ENCODE peak calls at places on chromosomes 13 and 19, in ten cellular contexts. U is brain pericyte; L is T-cell; X is activated CD8-positive, alpha-beta T cell treated with anti-CD3 and anti-CD28 coated beads for 36 hours; K is kidney tubule cell; I is H7; Y is G401; V is brain microvascular endothelial cell; H is C1 segment of cervical spinal cord; R is left cardiac atrium. O is an unnamed sample.

GRCh38 chr13:45713106-45713690 is 11.1 kb downstream of the CBY2 start:
- DNase-seq in I (peak), R (no peak), Y (no peak), K (no peak), U (no peak), L (no peak), H (no peak), V (no peak), X (no peak), O (no peak)

GRCh38 chr19:49335071-49335783 is at the start of gene CD37:
- DNase-seq in X (peak), K (no peak), H (no peak), I (peak), Y (no peak), R (no peak), U (no peak), V (no peak), L (peak), O (peak)

GRCh38 chr19:35609881-35610353 is 2.6 kb upstream of the HAUS5 start:
- DNase-seq in H (no peak), Y (no peak), U (no peak), X (peak), V (no peak), K (no peak), L (no peak), R (no peak), I (no peak), O (no peak)

GRCh38 chr19:48815870-48816501 is 5.2 kb upstream of the BCAT2 start:
- DNase-seq in K (peak), X (peak), U (no peak), Y (no peak), I (no peak), R (no peak), L (no peak), V (no peak), H (no peak), O (peak)

GRCh38 chr13:73715910-73716257 is 418.3 kb downstream of the KLF12 start:
- DNase-seq in V (no peak), R (no peak), K (peak), H (no peak), L (no peak), Y (no peak), U (no peak), I (no peak), X (no peak), O (no peak)

GRCh38 chr13:94073006-94073744 is 406.3 kb downstream of the DCT start:
- DNase-seq in U (no peak), H (no peak), K (peak), X (no peak), I (peak), R (no peak), Y (no peak), L (no peak), V (peak), O (no peak)

GRCh38 chr13:109610517-109610916 is 175.9 kb downstream of the IRS2 start:
- DNase-seq in H (no peak), L (peak), I (peak), U (no peak), R (peak), X (peak), V (no peak), K (peak), Y (no peak), O (peak)

GRCh38 chr13:74040200-74040599 is 94.0 kb downstream of the KLF12 start:
- DNase-seq in L (no peak), X (peak), U (no peak), H (no peak), Y (peak), V (peak), R (peak), K (peak), I (peak), O (peak)

GRCh38 chr19:38759590-38760003 is 13.7 kb downstream of the LGALS7 start:
- DNase-seq in U (no peak), K (peak), L (no peak), X (no peak), H (peak), V (no peak), I (no peak), Y (no peak), R (no peak), O (no peak)

GRCh38 chr13:48851707-48852106 is 124.0 kb upstream of the FNDC3A start:
- DNase-seq in U (no peak), X (no peak), V (no peak), Y (no peak), R (no peak), L (no peak), K (no peak), H (no peak), I (no peak), O (no peak)

GRCh38 chr19:35248310-35249145 is at the start of gene LSR:
- DNase-seq in R (peak), Y (peak), H (no peak), I (peak), L (peak), X (peak), K (peak), V (no peak), U (no peak), O (peak)

GRCh38 chr19:10587022-10587838 is at the start of gene AP1M2:
- DNase-seq in U (no peak), V (no peak), X (no peak), Y (no peak), I (peak), H (no peak), K (peak), R (no peak), L (no peak), O (no peak)

GRCh38 chr19:47613165-47614146 is 4.5 kb downstream of the BICRA start:
- DNase-seq in X (no peak), I (peak), V (peak), R (no peak), U (no peak), H (no peak), K (peak), Y (no peak), L (no peak), O (no peak)

GRCh38 chr13:53200498-53201453 is 172.2 kb downstream of the OLFM4 start:
- DNase-seq in R (peak), K (peak), V (no peak), Y (no peak), I (peak), U (no peak), H (no peak), L (no peak), X (peak), O (peak)

GRCh38 chr13:76969488-76970365 is 21.4 kb downstream of the ACOD1 start:
- DNase-seq in U (no peak), V (no peak), I (no peak), R (no peak), X (no peak), Y (no peak), H (no peak), L (no peak), K (peak), O (no peak)

GRCh38 chr19:39802958-39803357 is 24.3 kb downstream of the LEUTX start:
- DNase-seq in U (no peak), R (no peak), V (no peak), L (no peak), I (peak), H (no peak), K (no peak), X (no peak), Y (no peak), O (no peak)

GRCh38 chr19:43372462-43372861 is 19.0 kb downstream of the CD177 start:
- DNase-seq in L (no peak), R (no peak), K (no peak), H (no peak), U (no peak), Y (no peak), V (no peak), I (no peak), X (no peak), O (no peak)

GRCh38 chr19:40592170-40592569 is 9.0 kb upstream of the LTBP4 start:
- DNase-seq in H (no peak), Y (peak), V (peak), U (no peak), K (peak), I (peak), R (no peak), X (no peak), L (no peak), O (no peak)

GRCh38 chr19:33175886-33176669 is 18.1 kb upstream of the LRP3 start:
- DNase-seq in L (no peak), X (peak), Y (no peak), U (no peak), I (peak), K (peak), V (no peak), H (no peak), R (peak), O (peak)

GRCh38 chr13:40233731-40234195 is 432.7 kb downstream of the FOXO1 start:
- DNase-seq in K (no peak), X (no peak), L (no peak), Y (no peak), H (no peak), U (no peak), V (no peak), I (no peak), R (peak), O (peak)

GRCh38 chr13:46097015-46097414 is 7.8 kb downstream of the CPB2 start:
- DNase-seq in U (no peak), K (no peak), X (no peak), Y (no peak), I (no peak), L (no peak), R (no peak), H (no peak), V (no peak), O (no peak)

O was measured in left ventricle myocardium superior.